ENCODE peak calls at places on chromosomes 6 and 20, in nine cellular contexts. O is H9, P is hepatocyte, S is endodermal cell, M is ovary, W is lower lobe of right lung, Z is breast epithelium, G is fibroblast of lung, F is cardiac muscle cell. U is an unnamed sample. For H3K4me1, the result is how much of the 10 kb centered on the place peaks cover.

GRCh38 chr6:6891074-6891754 is 216.5 kb upstream of the RREB1 start:
- DNase-seq in O (peak), P (peak), S (peak), M (peak), W (no peak), Z (no peak), G (no peak), F (no peak), U (no peak)

GRCh38 chr6:96939019-96939805 is 14.7 kb downstream of the KLHL32 start:
- DNase-seq in O (no peak), P (no peak), S (no peak), M (no peak), W (no peak), Z (no peak), G (peak), F (peak), U (no peak)

GRCh38 chr6:150528648-150529285 is 70.9 kb upstream of the PLEKHG1 start:
- DNase-seq in O (peak), P (peak), S (peak), M (peak), W (no peak), Z (no peak), G (peak), F (peak), U (peak)

GRCh38 chr6:30037182-30037788 is 23.8 kb upstream of the POLR1H start:
- DNase-seq in O (no peak), P (peak), S (no peak), M (no peak), W (no peak), Z (no peak), G (peak), F (peak), U (no peak)

GRCh38 chr20:60101201-60101893 is 143.1 kb downstream of the CDH26 start:
- DNase-seq in O (no peak), P (no peak), S (no peak), M (no peak), W (peak), Z (no peak), G (no peak), F (no peak), U (no peak)

GRCh38 chr20:17733781-17734304 is 34.1 kb downstream of the BANF2 start:
- DNase-seq in O (no peak), P (no peak), S (no peak), M (no peak), W (no peak), Z (no peak), G (no peak), F (no peak), U (no peak)

GRCh38 chr6:129292836-129293235 is 409.9 kb downstream of the LAMA2 start:
- DNase-seq in O (no peak), P (no peak), S (no peak), M (no peak), W (peak), Z (no peak), G (no peak), F (no peak), U (no peak)

GRCh38 chr20:59835448-59836395 is 97.7 kb downstream of the SYCP2 start:
- DNase-seq in O (peak), P (peak), S (peak), M (peak), W (no peak), Z (peak), G (peak), F (peak), U (peak)

GRCh38 chr20:23920936-23921335 is 41.4 kb upstream of the CST5 start:
- DNase-seq in O (peak), P (peak), S (no peak), M (no peak), W (no peak), Z (no peak), G (no peak), F (no peak), U (no peak)

GRCh38 chr20:9139106-9139808 is 70.4 kb downstream of the PLCB4 start:
- DNase-seq in O (no peak), P (no peak), S (no peak), M (no peak), W (no peak), Z (no peak), G (peak), F (no peak), U (no peak)

GRCh38 chr20:19244291-19244690 is 31.8 kb downstream of the SLC24A3 start:
- DNase-seq in O (no peak), P (no peak), S (no peak), M (no peak), W (no peak), Z (no peak), G (no peak), F (no peak), U (no peak)

GRCh38 chr6:33908025-33908424 is 104.2 kb upstream of the MLN start:
- DNase-seq in O (no peak), P (peak), S (no peak), M (no peak), W (no peak), Z (no peak), G (no peak), F (no peak), U (no peak)

GRCh38 chr6:118581489-118581959 is 33.4 kb downstream of the PLN start:
- DNase-seq in O (no peak), P (peak), S (no peak), M (no peak), W (no peak), Z (no peak), G (peak), F (peak), U (no peak)

GRCh38 chr6:125637207-125637606 is 112.2 kb upstream of the HEY2 start:
- DNase-seq in O (no peak), P (no peak), S (no peak), M (no peak), W (no peak), Z (no peak), G (no peak), F (no peak), U (no peak)

GRCh38 chr6:907928-908327 is 215.0 kb upstream of the EXOC2 start:
- DNase-seq in O (no peak), P (no peak), S (peak), M (no peak), W (no peak), Z (no peak), G (no peak), F (no peak), U (no peak)

GRCh38 chr20:6164421-6165341 is 41.9 kb upstream of the FERMT1 start:
- DNase-seq in O (no peak), P (no peak), S (no peak), M (no peak), W (no peak), Z (no peak), G (no peak), F (peak), U (no peak)

GRCh38 chr6:55276745-55277627 is 50.3 kb upstream of the GFRAL start:
- DNase-seq in O (peak), P (peak), S (peak), M (peak), W (no peak), Z (no peak), G (peak), F (peak), U (no peak)

GRCh38 chr6:140921366-140922226 is 1211.1 kb upstream of the GJE1 start:
- DNase-seq in O (no peak), P (peak), S (peak), M (no peak), W (no peak), Z (no peak), G (peak), F (peak), U (no peak)

GRCh38 chr6:109794201-109794926 is 103.3 kb downstream of the FIG4 start:
- DNase-seq in O (no peak), P (peak), S (peak), M (no peak), W (no peak), Z (no peak), G (peak), F (peak), U (no peak)

GRCh38 chr6:97705568-97705967 is 422.6 kb upstream of the MMS22L start:
- DNase-seq in O (peak), P (no peak), S (peak), M (no peak), W (no peak), Z (no peak), G (no peak), F (peak), U (no peak)

GRCh38 chr6:43304361-43304760 is 4.3 kb downstream of the CRIP3 start:
- DNase-seq in O (no peak), P (no peak), S (no peak), M (no peak), W (no peak), Z (no peak), G (no peak), F (no peak), U (no peak)

GRCh38 chr6:14585689-14586088 is 468.1 kb downstream of the CD83 start:
- DNase-seq in O (no peak), P (no peak), S (no peak), M (no peak), W (no peak), Z (no peak), G (no peak), F (no peak), U (no peak)

GRCh38 chr6:166720859-166721258 is 93.8 kb upstream of the RPS6KA2 start:
- DNase-seq in O (no peak), P (no peak), S (peak), M (no peak), W (no peak), Z (no peak), G (no peak), F (no peak), U (no peak)

GRCh38 chr20:45975686-45976085 is 3.7 kb upstream of the ZNF335 start:
- DNase-seq in O (no peak), P (no peak), S (peak), M (no peak), W (no peak), Z (no peak), G (no peak), F (no peak), U (no peak)

GRCh38 chr20:8394308-8394945 is 262.4 kb downstream of the PLCB1 start:
- DNase-seq in O (no peak), P (no peak), S (no peak), M (no peak), W (no peak), Z (no peak), G (peak), F (peak), U (no peak)

GRCh38 chr20:56383334-56383733 is 8.7 kb downstream of the AURKA start:
- DNase-seq in O (no peak), P (no peak), S (no peak), M (no peak), W (no peak), Z (no peak), G (no peak), F (no peak), U (no peak)

GRCh38 chr6:41475737-41476357 is 70.3 kb upstream of the FOXP4 start:
- DNase-seq in O (no peak), P (no peak), S (no peak), M (no peak), W (no peak), Z (no peak), G (no peak), F (no peak), U (no peak)

GRCh38 chr20:40990542-40991120 is 38.0 kb upstream of the TOP1 start:
- DNase-seq in O (peak), P (peak), S (peak), M (peak), W (peak), Z (peak), G (peak), F (peak), U (peak)

GRCh38 chr6:3061501-3061941 is 6.8 kb upstream of the RIPK1 start:
- DNase-seq in O (no peak), P (no peak), S (no peak), M (no peak), W (no peak), Z (no peak), G (peak), F (peak), U (no peak)

GRCh38 chr20:44465001-44465560 is 10.6 kb upstream of the TTPAL start:
- DNase-seq in O (no peak), P (peak), S (no peak), M (no peak), W (no peak), Z (no peak), G (no peak), F (no peak), U (no peak)

GRCh38 chr6:159083146-159083545 is 38.4 kb upstream of the TAGAP start:
- DNase-seq in O (no peak), P (no peak), S (no peak), M (no peak), W (no peak), Z (no peak), G (no peak), F (no peak), U (no peak)

GRCh38 chr6:31163922-31164321 is 5.5 kb downstream of the TCF19 start:
- DNase-seq in O (no peak), P (no peak), S (no peak), M (no peak), W (no peak), Z (no peak), G (peak), F (peak), U (no peak)

DNA sequence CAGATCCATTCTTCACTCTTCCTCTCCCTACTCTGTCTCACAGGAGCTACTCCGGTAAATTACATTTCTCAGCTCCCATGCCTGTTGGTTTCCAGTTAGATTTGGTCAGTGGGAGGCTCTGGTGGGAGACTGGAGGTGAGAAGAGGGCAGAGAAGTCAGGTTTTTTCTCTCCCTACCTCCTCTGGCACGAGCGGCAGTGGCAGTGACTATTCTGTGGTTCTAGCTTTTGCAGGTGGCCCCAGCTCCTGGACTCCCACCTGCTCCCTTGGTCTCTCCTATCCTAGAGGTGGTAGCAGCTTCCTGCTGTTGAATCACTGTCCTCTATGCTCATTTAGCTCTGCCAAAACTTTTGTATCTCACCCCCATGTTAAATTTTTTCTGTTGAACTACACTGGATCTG is 17.9 kb downstream of the TLDC2 start:
- DNase-seq in O (no peak), P (no peak), S (no peak), M (no peak), W (no peak), Z (no peak), G (no peak), F (no peak), U (no peak)
- H3K4me1 ChIP-seq in O (under half), P (under half), S (under half), M (under half), W (under half), Z (under half), G (under half), F (under half), U (under half)

GRCh38 chr20:57622579-57623381 is 2.6 kb upstream of the ZBP1 start:
- DNase-seq in O (peak), P (peak), S (peak), M (peak), W (peak), Z (peak), G (peak), F (peak), U (no peak)

GRCh38 chr20:57625181-57625958 is 5.1 kb upstream of the ZBP1 start:
- DNase-seq in O (no peak), P (no peak), S (no peak), M (no peak), W (no peak), Z (no peak), G (no peak), F (no peak), U (no peak)

GRCh38 chr20:57622201-57622570 is 2.0 kb upstream of the ZBP1 start:
- DNase-seq in O (no peak), P (no peak), S (no peak), M (no peak), W (no peak), Z (no peak), G (no peak), F (no peak), U (no peak)

GRCh38 chr20:57625978-57626377 is 5.8 kb upstream of the ZBP1 start:
- DNase-seq in O (no peak), P (no peak), S (no peak), M (no peak), W (no peak), Z (no peak), G (no peak), F (no peak), U (no peak)

DNA sequence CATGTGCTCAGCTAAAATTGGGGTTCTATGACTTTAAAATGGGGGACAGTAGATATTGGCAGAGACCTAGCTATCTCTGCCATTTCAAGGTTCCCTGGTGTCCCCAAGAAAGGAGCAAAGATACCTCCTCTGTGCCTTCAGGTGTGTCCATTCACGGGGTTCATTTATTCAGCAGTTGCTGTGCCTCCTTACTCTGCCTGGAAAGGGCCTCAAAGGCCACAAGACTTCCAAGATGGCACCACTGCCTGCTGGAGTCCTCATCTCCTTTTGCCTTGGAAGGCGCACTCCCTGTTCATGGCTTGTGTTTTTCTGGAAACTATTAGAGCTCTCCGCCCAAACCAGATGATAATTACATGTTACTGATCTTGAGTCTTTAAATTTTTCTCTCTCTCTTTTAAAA is 3.9 kb upstream of the ZBP1 start:
- DNase-seq in O (no peak), P (no peak), S (no peak), M (no peak), W (no peak), Z (no peak), G (no peak), F (no peak), U (no peak)
- H3K4me1 ChIP-seq in O (under half), P (under half), S (under half), M (under half), W (under half), Z (under half), G (under half), F (under half), U (under half)

GRCh38 chr20:62882426-62882825 is 20.8 kb upstream of the TCFL5 start:
- DNase-seq in O (no peak), P (no peak), S (no peak), M (no peak), W (no peak), Z (no peak), G (no peak), F (no peak), U (no peak)
- H3K4me1 ChIP-seq in O (under half), P (under half), S (under half), M (under half), W (under half), Z (under half), G (under half), F (under half), U (under half)

GRCh38 chr20:35506179-35506578 is 23.3 kb downstream of the C20orf173 start:
- DNase-seq in O (no peak), P (no peak), S (no peak), M (no peak), W (no peak), Z (no peak), G (no peak), F (no peak), U (no peak)

GRCh38 chr20:35504751-35505150 is 24.7 kb downstream of the C20orf173 start:
- DNase-seq in O (no peak), P (no peak), S (no peak), M (no peak), W (no peak), Z (no peak), G (no peak), F (no peak), U (no peak)

GRCh38 chr20:35503841-35504460 is 25.5 kb downstream of the C20orf173 start:
- DNase-seq in O (no peak), P (no peak), S (no peak), M (peak), W (no peak), Z (no peak), G (peak), F (peak), U (no peak)

GRCh38 chr20:35502352-35502751 is 27.1 kb downstream of the C20orf173 start:
- DNase-seq in O (no peak), P (no peak), S (no peak), M (no peak), W (no peak), Z (no peak), G (no peak), F (no peak), U (no peak)

GRCh38 chr20:35503281-35503680 is 26.2 kb downstream of the C20orf173 start:
- DNase-seq in O (no peak), P (no peak), S (no peak), M (no peak), W (no peak), Z (no peak), G (no peak), F (no peak), U (no peak)
- H3K4me1 ChIP-seq in O (under half), P (under half), S (under half), M (under half), W (under half), Z (under half), G (under half), F (under half), U (under half)

GRCh38 chr20:62881662-62882395 is 20.2 kb upstream of the TCFL5 start:
- DNase-seq in O (no peak), P (no peak), S (no peak), M (no peak), W (no peak), Z (no peak), G (no peak), F (no peak), U (no peak)

GRCh38 chr20:62886709-62887058 is 25.1 kb upstream of the TCFL5 start:
- DNase-seq in O (no peak), P (no peak), S (no peak), M (no peak), W (no peak), Z (no peak), G (no peak), F (no peak), U (no peak)

GRCh38 chr20:62885046-62885445 is 23.4 kb upstream of the TCFL5 start:
- DNase-seq in O (no peak), P (no peak), S (no peak), M (no peak), W (no peak), Z (no peak), G (no peak), F (no peak), U (no peak)

GRCh38 chr20:62885808-62886708 is 24.4 kb upstream of the TCFL5 start:
- DNase-seq in O (no peak), P (no peak), S (no peak), M (no peak), W (no peak), Z (no peak), G (no peak), F (no peak), U (no peak)

GRCh38 chr20:62884556-62884955 is 22.9 kb upstream of the TCFL5 start:
- DNase-seq in O (no peak), P (no peak), S (no peak), M (no peak), W (no peak), Z (no peak), G (no peak), F (no peak), U (no peak)
- H3K4me1 ChIP-seq in O (under half), P (under half), S (under half), M (under half), W (under half), Z (under half), G (under half), F (under half), U (under half)

GRCh38 chr6:157561037-157561790 is 180.2 kb downstream of the ZDHHC14 start:
- DNase-seq in O (no peak), P (no peak), S (no peak), M (no peak), W (no peak), Z (no peak), G (no peak), F (no peak), U (no peak)
- H3K4me1 ChIP-seq in O (under half), P (under half), S (under half), M (under half), W (under half), Z (under half), G (under half), F (under half), U (under half)

U was measured in tibial nerve.